ENCODE peak calls at places on chromosomes 11 and 22, in seven cellular contexts. One of them, this sample, is unnamed.

GRCh38 chr11:24687748-24688147 is 190.9 kb downstream of the LUZP2 start:
- DNase-seq in HCT116: no peak
- DNase-seq in H1: no peak
- DNase-seq in K562: no peak
- DNase-seq in SK-N-SH: no peak
- DNase-seq in HepG2: no peak
- DNase-seq in GM12878: no peak
- DNase-seq in this sample: no peak

GRCh38 chr11:78926633-78927347 is 352.1 kb upstream of the NARS2 start:
- DNase-seq in HCT116: no peak
- DNase-seq in H1: no peak
- DNase-seq in K562: no peak
- DNase-seq in SK-N-SH: peak
- DNase-seq in HepG2: no peak
- DNase-seq in GM12878: no peak
- DNase-seq in this sample: no peak

GRCh38 chr11:104339383-104339831 is 175.5 kb upstream of the PDGFD start:
- DNase-seq in HCT116: no peak
- DNase-seq in H1: no peak
- DNase-seq in K562: no peak
- DNase-seq in SK-N-SH: no peak
- DNase-seq in HepG2: no peak
- DNase-seq in GM12878: no peak
- DNase-seq in this sample: no peak

GRCh38 chr11:64745523-64746328 is 1.8 kb upstream of the RASGRP2 start:
- DNase-seq in HCT116: no peak
- DNase-seq in H1: peak
- DNase-seq in K562: peak
- DNase-seq in SK-N-SH: peak
- DNase-seq in HepG2: no peak
- DNase-seq in GM12878: no peak
- DNase-seq in this sample: no peak

GRCh38 chr11:124984512-124984854 is 30.5 kb downstream of the CCDC15 start:
- DNase-seq in HCT116: no peak
- DNase-seq in H1: no peak
- DNase-seq in K562: no peak
- DNase-seq in SK-N-SH: no peak
- DNase-seq in HepG2: no peak
- DNase-seq in GM12878: no peak
- DNase-seq in this sample: no peak

GRCh38 chr11:43988040-43988793 is 45.8 kb downstream of the C11orf96 start:
- DNase-seq in HCT116: no peak
- DNase-seq in H1: no peak
- DNase-seq in K562: peak
- DNase-seq in SK-N-SH: no peak
- DNase-seq in HepG2: no peak
- DNase-seq in GM12878: no peak
- DNase-seq in this sample: no peak

GRCh38 chr22:19568337-19569311 is 44.4 kb upstream of the CLDN5 start:
- DNase-seq in HCT116: no peak
- DNase-seq in H1: no peak
- DNase-seq in K562: peak
- DNase-seq in SK-N-SH: no peak
- DNase-seq in HepG2: no peak
- DNase-seq in GM12878: no peak
- DNase-seq in this sample: peak

GRCh38 chr11:15291885-15292284 is 177.2 kb downstream of the INSC start:
- DNase-seq in HCT116: no peak
- DNase-seq in H1: no peak
- DNase-seq in K562: no peak
- DNase-seq in SK-N-SH: no peak
- DNase-seq in HepG2: no peak
- DNase-seq in GM12878: no peak
- DNase-seq in this sample: no peak

GRCh38 chr11:111231836-111232235 is 13.7 kb upstream of the POU2AF2 start:
- DNase-seq in HCT116: no peak
- DNase-seq in H1: no peak
- DNase-seq in K562: no peak
- DNase-seq in SK-N-SH: no peak
- DNase-seq in HepG2: no peak
- DNase-seq in GM12878: no peak
- DNase-seq in this sample: no peak

GRCh38 chr11:65183201-65183891 is 1.6 kb downstream of the CAPN1 start:
- DNase-seq in HCT116: peak
- DNase-seq in H1: no peak
- DNase-seq in K562: no peak
- DNase-seq in SK-N-SH: no peak
- DNase-seq in HepG2: no peak
- DNase-seq in GM12878: no peak
- DNase-seq in this sample: no peak

GRCh38 chr11:66967670-66968425 is 7.3 kb upstream of the C11orf86 start:
- DNase-seq in HCT116: no peak
- DNase-seq in H1: no peak
- DNase-seq in K562: no peak
- DNase-seq in SK-N-SH: no peak
- DNase-seq in HepG2: no peak
- DNase-seq in GM12878: no peak
- DNase-seq in this sample: no peak

GRCh38 chr22:38828616-38829205 is 15.1 kb downstream of the NPTXR start:
- DNase-seq in HCT116: no peak
- DNase-seq in H1: no peak
- DNase-seq in K562: no peak
- DNase-seq in SK-N-SH: no peak
- DNase-seq in HepG2: no peak
- DNase-seq in GM12878: no peak
- DNase-seq in this sample: no peak

GRCh38 chr22:20568502-20569058 is 61.2 kb downstream of the MED15 start:
- DNase-seq in HCT116: no peak
- DNase-seq in H1: no peak
- DNase-seq in K562: no peak
- DNase-seq in SK-N-SH: no peak
- DNase-seq in HepG2: no peak
- DNase-seq in GM12878: no peak
- DNase-seq in this sample: no peak

GRCh38 chr22:43567691-43568308 is 156.0 kb downstream of the MPPED1 start:
- DNase-seq in HCT116: no peak
- DNase-seq in H1: no peak
- DNase-seq in K562: no peak
- DNase-seq in SK-N-SH: no peak
- DNase-seq in HepG2: no peak
- DNase-seq in GM12878: no peak
- DNase-seq in this sample: no peak

GRCh38 chr11:6404341-6405038 is 14.2 kb downstream of the SMPD1 start:
- DNase-seq in HCT116: no peak
- DNase-seq in H1: no peak
- DNase-seq in K562: no peak
- DNase-seq in SK-N-SH: no peak
- DNase-seq in HepG2: no peak
- DNase-seq in GM12878: no peak
- DNase-seq in this sample: no peak

GRCh38 chr22:45425531-45426265 is 12.2 kb downstream of the RIBC2 start:
- DNase-seq in HCT116: no peak
- DNase-seq in H1: no peak
- DNase-seq in K562: no peak
- DNase-seq in SK-N-SH: no peak
- DNase-seq in HepG2: no peak
- DNase-seq in GM12878: no peak
- DNase-seq in this sample: no peak

GRCh38 chr11:1878134-1879031 is 13.3 kb downstream of the PRR33 start:
- DNase-seq in HCT116: no peak
- DNase-seq in H1: no peak
- DNase-seq in K562: no peak
- DNase-seq in SK-N-SH: peak
- DNase-seq in HepG2: no peak
- DNase-seq in GM12878: no peak
- DNase-seq in this sample: no peak

GRCh38 chr11:120186799-120187591 is 23.8 kb upstream of the OAF start:
- DNase-seq in HCT116: no peak
- DNase-seq in H1: no peak
- DNase-seq in K562: no peak
- DNase-seq in SK-N-SH: peak
- DNase-seq in HepG2: peak
- DNase-seq in GM12878: peak
- DNase-seq in this sample: no peak

GRCh38 chr11:15911377-15912044 is 444.8 kb downstream of the SOX6 start:
- DNase-seq in HCT116: no peak
- DNase-seq in H1: no peak
- DNase-seq in K562: no peak
- DNase-seq in SK-N-SH: no peak
- DNase-seq in HepG2: no peak
- DNase-seq in GM12878: no peak
- DNase-seq in this sample: no peak

GRCh38 chr22:25624486-25624885 is 60.0 kb downstream of the GRK3 start:
- DNase-seq in HCT116: no peak
- DNase-seq in H1: no peak
- DNase-seq in K562: no peak
- DNase-seq in SK-N-SH: no peak
- DNase-seq in HepG2: peak
- DNase-seq in GM12878: no peak
- DNase-seq in this sample: no peak

GRCh38 chr11:11669447-11669846 is 47.6 kb upstream of the GALNT18 start:
- DNase-seq in HCT116: no peak
- DNase-seq in H1: no peak
- DNase-seq in K562: no peak
- DNase-seq in SK-N-SH: no peak
- DNase-seq in HepG2: no peak
- DNase-seq in GM12878: no peak
- DNase-seq in this sample: no peak

GRCh38 chr11:93737904-93738612 is 3.2 kb downstream of the TAF1D start:
- DNase-seq in HCT116: no peak
- DNase-seq in H1: no peak
- DNase-seq in K562: no peak
- DNase-seq in SK-N-SH: no peak
- DNase-seq in HepG2: no peak
- DNase-seq in GM12878: no peak
- DNase-seq in this sample: no peak

GRCh38 chr11:60887531-60887930 is 18.9 kb downstream of the PRPF19 start:
- DNase-seq in HCT116: peak
- DNase-seq in H1: peak
- DNase-seq in K562: peak
- DNase-seq in SK-N-SH: peak
- DNase-seq in HepG2: peak
- DNase-seq in GM12878: no peak
- DNase-seq in this sample: peak
- TF ChIP-seq JUND in HCT116: no peak
- TF ChIP-seq JUND in H1: no peak
- TF ChIP-seq JUND in K562: no peak
- TF ChIP-seq JUND in SK-N-SH: no peak
- TF ChIP-seq JUND in HepG2: no peak
- TF ChIP-seq JUND in GM12878: no peak
- TF ChIP-seq JUND in this sample: no peak

GRCh38 chr11:46826310-46827044 is 19.6 kb downstream of the CKAP5 start:
- DNase-seq in HCT116: peak
- DNase-seq in H1: peak
- DNase-seq in K562: peak
- DNase-seq in SK-N-SH: peak
- DNase-seq in HepG2: peak
- DNase-seq in GM12878: no peak
- DNase-seq in this sample: peak

GRCh38 chr11:46832511-46833214 is 13.4 kb downstream of the CKAP5 start:
- DNase-seq in HCT116: no peak
- DNase-seq in H1: no peak
- DNase-seq in K562: peak
- DNase-seq in SK-N-SH: peak
- DNase-seq in HepG2: no peak
- DNase-seq in GM12878: no peak
- DNase-seq in this sample: no peak

GRCh38 chr11:46827995-46828394 is 18.1 kb downstream of the CKAP5 start:
- DNase-seq in HCT116: no peak
- DNase-seq in H1: no peak
- DNase-seq in K562: no peak
- DNase-seq in SK-N-SH: no peak
- DNase-seq in HepG2: no peak
- DNase-seq in GM12878: no peak
- DNase-seq in this sample: no peak
- TF ChIP-seq JUND in HCT116: no peak
- TF ChIP-seq JUND in H1: no peak
- TF ChIP-seq JUND in K562: no peak
- TF ChIP-seq JUND in SK-N-SH: no peak
- TF ChIP-seq JUND in HepG2: no peak
- TF ChIP-seq JUND in GM12878: no peak
- TF ChIP-seq JUND in this sample: no peak

GRCh38 chr11:63595296-63595695 is 18.9 kb downstream of the PLAAT3 start:
- DNase-seq in HCT116: no peak
- DNase-seq in H1: no peak
- DNase-seq in K562: no peak
- DNase-seq in SK-N-SH: no peak
- DNase-seq in HepG2: no peak
- DNase-seq in GM12878: no peak
- DNase-seq in this sample: no peak
- TF ChIP-seq JUND in HCT116: no peak
- TF ChIP-seq JUND in H1: no peak
- TF ChIP-seq JUND in K562: no peak
- TF ChIP-seq JUND in SK-N-SH: peak
- TF ChIP-seq JUND in HepG2: no peak
- TF ChIP-seq JUND in GM12878: no peak
- TF ChIP-seq JUND in this sample: no peak

GRCh38 chr22:23084453-23085350 is 14.4 kb downstream of the GNAZ start:
- DNase-seq in HCT116: no peak
- DNase-seq in H1: no peak
- DNase-seq in K562: peak
- DNase-seq in SK-N-SH: no peak
- DNase-seq in HepG2: no peak
- DNase-seq in GM12878: no peak
- DNase-seq in this sample: no peak
- TF ChIP-seq JUND in HCT116: no peak
- TF ChIP-seq JUND in H1: no peak
- TF ChIP-seq JUND in K562: no peak
- TF ChIP-seq JUND in SK-N-SH: no peak
- TF ChIP-seq JUND in HepG2: no peak
- TF ChIP-seq JUND in GM12878: no peak
- TF ChIP-seq JUND in this sample: no peak

GRCh38 chr11:108997826-108998225 is 333.0 kb downstream of the DDX10 start:
- DNase-seq in HCT116: no peak
- DNase-seq in H1: no peak
- DNase-seq in K562: no peak
- DNase-seq in SK-N-SH: no peak
- DNase-seq in HepG2: no peak
- DNase-seq in GM12878: no peak
- DNase-seq in this sample: no peak

GRCh38 chr11:109001585-109001984 is 336.7 kb downstream of the DDX10 start:
- DNase-seq in HCT116: no peak
- DNase-seq in H1: no peak
- DNase-seq in K562: no peak
- DNase-seq in SK-N-SH: no peak
- DNase-seq in HepG2: no peak
- DNase-seq in GM12878: no peak
- DNase-seq in this sample: no peak

GRCh38 chr11:108994887-108995286 is 330.0 kb downstream of the DDX10 start:
- DNase-seq in HCT116: no peak
- DNase-seq in H1: no peak
- DNase-seq in K562: no peak
- DNase-seq in SK-N-SH: no peak
- DNase-seq in HepG2: no peak
- DNase-seq in GM12878: no peak
- DNase-seq in this sample: no peak

DNA sequence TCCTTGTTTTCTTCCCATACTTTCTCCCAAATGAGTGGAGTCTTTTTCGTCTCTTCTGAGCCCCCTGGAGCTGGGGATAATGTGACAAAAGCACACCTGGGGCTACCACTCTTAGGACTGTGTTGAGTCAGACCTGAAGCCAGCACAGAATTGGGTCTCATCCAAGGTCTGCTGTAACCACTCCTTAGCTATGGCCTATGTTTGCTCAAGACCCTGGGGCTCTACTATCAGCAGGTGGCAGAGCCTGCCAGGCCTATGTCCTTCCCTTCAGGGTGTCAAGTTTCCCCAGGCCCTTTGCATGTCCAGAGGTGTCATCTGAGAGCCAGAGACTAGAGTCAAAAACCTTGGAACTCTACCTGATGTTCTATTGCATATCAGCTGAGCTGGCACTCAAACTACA is 335.7 kb downstream of the DDX10 start:
- DNase-seq in HCT116: no peak
- DNase-seq in H1: no peak
- DNase-seq in K562: no peak
- DNase-seq in SK-N-SH: no peak
- DNase-seq in HepG2: no peak
- DNase-seq in GM12878: no peak
- DNase-seq in this sample: no peak
- TF ChIP-seq JUND in HCT116: no peak
- TF ChIP-seq JUND in H1: no peak
- TF ChIP-seq JUND in K562: no peak
- TF ChIP-seq JUND in SK-N-SH: no peak
- TF ChIP-seq JUND in HepG2: no peak
- TF ChIP-seq JUND in GM12878: no peak
- TF ChIP-seq JUND in this sample: no peak

This sample was measured in T47D.